ENCODE peak calls at places on chromosomes 3 and 15, in eight cellular contexts. L, X, F, E, V, B, Z and A are unnamed samples.

GRCh38 chr3:54685213-54685612 is 242.6 kb downstream of the LRTM1 start:
- DNase-seq in B (no peak), V (no peak), X (no peak), Z (no peak), E (no peak), L (no peak), F (no peak), A (no peak)

GRCh38 chr3:19543212-19543841 is 390.7 kb downstream of the EFHB start:
- DNase-seq in Z (no peak), V (no peak), B (peak; percentile 60), E (no peak), F (no peak), L (no peak), X (no peak), A (no peak)

GRCh38 chr15:80475572-80475971 is 71.4 kb downstream of the ARNT2 start:
- DNase-seq in E (no peak), Z (no peak), L (no peak), F (no peak), X (no peak), V (no peak), B (no peak), A (no peak)

GRCh38 chr3:78204977-78205376 is 1165.1 kb downstream of the ROBO2 start:
- DNase-seq in F (no peak), Z (no peak), E (peak; percentile 52), V (peak; percentile 35), X (peak; percentile 1), B (peak; percentile 65), L (no peak), A (no peak)

GRCh38 chr3:124558898-124559649 is 171.2 kb upstream of the UMPS start:
- DNase-seq in V (peak; percentile 91), E (peak; percentile 86), F (no peak), Z (no peak), B (no peak), L (no peak), X (peak; percentile 80), A (peak; percentile 57)

GRCh38 chr3:62567097-62568021 is 194.0 kb upstream of the FEZF2 start:
- DNase-seq in E (peak; percentile 90), B (no peak), L (no peak), X (peak; percentile 43), Z (no peak), F (no peak), V (peak; percentile 44), A (no peak)

GRCh38 chr3:24305795-24306467 is 188.7 kb downstream of the THRB start:
- DNase-seq in B (peak; percentile 30), Z (no peak), X (no peak), F (no peak), L (no peak), E (peak; percentile 12), V (no peak), A (no peak)

GRCh38 chr3:53688989-53689388 is 157.2 kb downstream of the CHDH start:
- DNase-seq in F (no peak), L (no peak), B (no peak), Z (no peak), E (no peak), V (no peak), X (no peak), A (no peak)

GRCh38 chr15:84006467-84006866 is 229.1 kb upstream of the GOLGA6L4 start:
- DNase-seq in Z (no peak), V (no peak), F (no peak), E (no peak), X (no peak), L (no peak), B (no peak), A (no peak)

GRCh38 chr3:71816141-71816540 is 31.2 kb upstream of the PROK2 start:
- DNase-seq in F (no peak), V (no peak), E (no peak), B (no peak), Z (no peak), L (no peak), X (no peak), A (no peak)

GRCh38 chr3:112776836-112777235 is 69.8 kb downstream of the CD200R1L start:
- DNase-seq in Z (no peak), F (no peak), B (no peak), V (no peak), X (no peak), L (no peak), E (no peak), A (no peak)

GRCh38 chr3:25527796-25528195 is 99.7 kb downstream of the RARB start:
- DNase-seq in F (no peak), E (peak; percentile 30), L (no peak), B (no peak), X (no peak), V (no peak), Z (no peak), A (no peak)

GRCh38 chr3:108125550-108126071 is 34.8 kb upstream of the CD47 start:
- DNase-seq in Z (no peak), V (no peak), X (no peak), L (no peak), E (no peak), F (peak; percentile 44), B (peak; percentile 100), A (no peak)

GRCh38 chr3:42376397-42376798 is 34.0 kb downstream of the LYZL4 start:
- DNase-seq in L (no peak), F (peak; percentile 24), X (peak; percentile 64), Z (no peak), E (peak; percentile 74), B (peak; percentile 26), V (peak; percentile 54), A (no peak)